ENCODE peak calls at places on chromosomes 6 and 20, in eight cellular contexts. S, D, W, V, O, L, G and N are unnamed samples. For H3K9me3, the result is how much of the 10 kb centered on the place peaks cover.

GRCh38 chr6:4760773-4761172 is 15.4 kb upstream of the CDYL start:
- DNase-seq in L (no peak), V (no peak), O (no peak), W (no peak), G (no peak), S (no peak), D (peak), N (no peak)

GRCh38 chr20:51767018-51767866 is 948 bp downstream of the ATP9A start:
- DNase-seq in D (peak), V (peak), O (peak), G (peak), L (no peak), S (peak), W (peak), N (peak)

GRCh38 chr6:35485402-35485877 is 11.4 kb downstream of the TEAD3 start:
- DNase-seq in V (peak), G (peak), O (no peak), W (no peak), D (peak), L (no peak), S (no peak), N (no peak)

GRCh38 chr6:43648248-43648647 is 3.4 kb downstream of the RSPH9 start:
- DNase-seq in D (no peak), V (no peak), S (no peak), O (no peak), W (no peak), G (no peak), L (no peak), N (no peak)

GRCh38 chr6:43096451-43097097 is 20.5 kb downstream of the PTK7 start:
- DNase-seq in W (no peak), G (peak), O (no peak), V (peak), D (peak), L (no peak), S (no peak), N (peak)

GRCh38 chr6:108651781-108652227 is 91.1 kb downstream of the FOXO3 start:
- DNase-seq in D (peak), L (peak), O (no peak), W (no peak), G (no peak), V (no peak), S (peak), N (no peak)

GRCh38 chr6:169225887-169226286 is 27.8 kb downstream of the THBS2 start:
- DNase-seq in L (no peak), D (no peak), S (no peak), W (no peak), G (no peak), V (no peak), O (no peak), N (no peak)

GRCh38 chr6:75201076-75201475 is 4.8 kb downstream of the COL12A1 start:
- DNase-seq in D (no peak), V (no peak), W (no peak), O (no peak), L (no peak), S (no peak), G (no peak), N (no peak)

GRCh38 chr20:49106332-49106731 is 60.2 kb downstream of the CSE1L start:
- DNase-seq in G (no peak), V (no peak), D (no peak), O (no peak), L (no peak), W (no peak), S (no peak), N (no peak)

GRCh38 chr20:44470327-44470726 is 5.3 kb upstream of the TTPAL start:
- DNase-seq in O (no peak), G (no peak), L (no peak), W (no peak), D (no peak), S (no peak), V (no peak), N (no peak)

GRCh38 chr20:32975698-32976674 is 28.2 kb downstream of the SUN5 start:
- DNase-seq in W (peak), S (no peak), D (no peak), O (no peak), G (peak), L (no peak), V (no peak), N (no peak)
- H3K27ac ChIP-seq in W (no peak), S (no peak), D (no peak), O (no peak), G (no peak), L (no peak), V (no peak), N (no peak)

GRCh38 chr6:95413789-95414188 is 163.5 kb upstream of the MANEA start:
- DNase-seq in W (no peak), G (no peak), O (no peak), V (no peak), D (no peak), L (no peak), S (no peak), N (no peak)

GRCh38 chr6:95420792-95421191 is 156.5 kb upstream of the MANEA start:
- DNase-seq in S (no peak), W (no peak), G (no peak), V (no peak), D (no peak), O (no peak), L (no peak), N (no peak)

GRCh38 chr6:95417856-95418255 is 159.5 kb upstream of the MANEA start:
- DNase-seq in W (no peak), G (no peak), S (no peak), O (no peak), L (no peak), D (no peak), V (no peak), N (peak)
- H3K9me3 ChIP-seq in W (under half), G (under half), S (under half), O (under half), L (under half), D (under half), V (under half), N (under half)

GRCh38 chr6:158286413-158286812 is 25.9 kb upstream of the TULP4 start:
- DNase-seq in G (no peak), D (peak), W (no peak), S (no peak), V (no peak), O (no peak), L (no peak), N (no peak)

GRCh38 chr6:158285321-158285960 is 26.8 kb upstream of the TULP4 start:
- DNase-seq in D (peak), W (no peak), G (no peak), L (no peak), O (no peak), V (no peak), S (no peak), N (no peak)

GRCh38 chr6:158287047-158287446 is 25.2 kb upstream of the TULP4 start:
- DNase-seq in L (no peak), D (no peak), V (peak), S (no peak), O (no peak), G (no peak), W (no peak), N (no peak)

GRCh38 chr6:158284340-158285210 is 27.7 kb upstream of the TULP4 start:
- DNase-seq in O (peak), L (peak), G (peak), D (peak), V (no peak), S (no peak), W (no peak), N (no peak)

DNA sequence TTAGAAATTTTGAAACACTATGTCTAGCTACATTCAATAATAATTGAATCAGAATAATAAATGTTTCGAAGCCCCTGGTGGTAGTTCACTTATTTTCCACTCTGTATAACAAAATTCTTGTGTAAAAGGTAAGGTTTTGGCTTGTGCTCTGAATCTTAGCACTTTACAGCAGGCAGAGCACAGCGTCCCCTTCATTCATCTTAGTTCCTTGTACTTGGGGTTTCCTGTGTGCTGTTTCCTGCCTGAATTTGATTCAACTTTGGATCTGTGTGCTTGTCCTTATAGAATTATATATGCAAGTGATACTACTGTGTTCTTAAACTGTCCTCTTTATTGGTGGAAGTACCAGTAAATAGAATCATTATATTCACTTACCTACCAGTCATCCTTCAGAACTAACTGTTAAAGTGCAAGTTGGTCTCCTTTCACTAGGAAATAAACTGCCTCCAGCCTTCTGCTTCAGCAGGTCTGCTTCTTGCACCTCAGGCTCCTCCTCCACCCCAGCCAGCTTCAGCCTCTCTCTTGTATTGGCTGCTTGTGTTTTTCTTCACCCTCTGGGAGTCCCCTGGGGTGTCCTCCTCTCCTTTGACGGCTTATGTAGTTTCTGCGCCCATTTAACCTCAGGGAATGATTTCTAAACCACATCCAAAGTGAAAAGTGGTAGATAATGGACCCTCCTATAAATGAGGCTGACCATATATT is 28.8 kb upstream of the TULP4 start:
- DNase-seq in D (peak), V (no peak), L (no peak), S (peak), O (peak), G (no peak), W (no peak), N (no peak)
- TF ChIP-seq CTCF in D (no peak), V (no peak), L (no peak), S (no peak), O (no peak), G (no peak), W (no peak), N (no peak)

GRCh38 chr6:13480631-13481501 is 6.5 kb downstream of the GFOD1 start:
- DNase-seq in O (peak), V (no peak), G (no peak), D (no peak), W (no peak), S (no peak), L (no peak), N (no peak)

GRCh38 chr6:13479206-13479797 is 8.1 kb downstream of the GFOD1 start:
- DNase-seq in G (no peak), L (no peak), V (no peak), W (no peak), S (no peak), O (no peak), D (no peak), N (no peak)

GRCh38 chr6:13484138-13484708 is 3.2 kb downstream of the GFOD1 start:
- DNase-seq in D (no peak), V (no peak), G (no peak), W (no peak), O (no peak), S (no peak), L (no peak), N (no peak)

GRCh38 chr6:13478525-13478962 is 8.9 kb downstream of the GFOD1 start:
- DNase-seq in D (no peak), S (no peak), W (no peak), L (no peak), G (no peak), O (no peak), V (no peak), N (no peak)

GRCh38 chr6:13479971-13480434 is 7.4 kb downstream of the GFOD1 start:
- DNase-seq in W (no peak), V (no peak), G (no peak), D (no peak), S (no peak), O (no peak), L (no peak), N (no peak)
- H3K27ac ChIP-seq in W (no peak), V (no peak), G (no peak), D (no peak), S (no peak), O (no peak), L (no peak), N (no peak)

GRCh38 chr6:120357447-120357846 is 976.8 kb downstream of the TBC1D32 start:
- DNase-seq in O (no peak), G (no peak), L (no peak), V (no peak), D (no peak), S (no peak), W (no peak), N (no peak)
- H3K9me3 ChIP-seq in O (under half), G (under half), L (under half), V (under half), D (under half), S (under half), W (under half), N (under half)

GRCh38 chr6:117266948-117267347 is 1.6 kb downstream of the VGLL2 start:
- DNase-seq in O (no peak), G (no peak), D (no peak), L (no peak), S (no peak), V (no peak), W (no peak), N (no peak)

GRCh38 chr6:117266267-117266797 is 974 bp downstream of the VGLL2 start:
- DNase-seq in O (no peak), W (no peak), V (no peak), D (no peak), L (no peak), G (no peak), S (no peak), N (no peak)

GRCh38 chr6:117264487-117265424 is 602 bp upstream of the VGLL2 start:
- DNase-seq in W (no peak), V (no peak), G (no peak), D (peak), O (no peak), S (peak), L (no peak), N (peak)

GRCh38 chr6:117263353-117263927 is 1.9 kb upstream of the VGLL2 start:
- DNase-seq in V (no peak), O (no peak), D (no peak), L (no peak), S (no peak), W (no peak), G (no peak), N (no peak)

GRCh38 chr6:117265425-117266266 is at the start of gene VGLL2:
- DNase-seq in L (no peak), D (peak), O (no peak), S (peak), W (no peak), V (peak), G (peak), N (peak)
- TF ChIP-seq CTCF in L (no peak), D (peak), O (peak), S (no peak), W (no peak), V (no peak), G (no peak), N (peak)

GRCh38 chr6:110815260-110816109 is at the start of gene CDK19:
- DNase-seq in O (peak), V (peak), S (peak), D (peak), W (peak), L (peak), G (peak), N (peak)
- H3K27ac ChIP-seq in O (peak), V (peak), S (peak), D (peak), W (peak), L (peak), G (peak), N (peak)

DNA sequence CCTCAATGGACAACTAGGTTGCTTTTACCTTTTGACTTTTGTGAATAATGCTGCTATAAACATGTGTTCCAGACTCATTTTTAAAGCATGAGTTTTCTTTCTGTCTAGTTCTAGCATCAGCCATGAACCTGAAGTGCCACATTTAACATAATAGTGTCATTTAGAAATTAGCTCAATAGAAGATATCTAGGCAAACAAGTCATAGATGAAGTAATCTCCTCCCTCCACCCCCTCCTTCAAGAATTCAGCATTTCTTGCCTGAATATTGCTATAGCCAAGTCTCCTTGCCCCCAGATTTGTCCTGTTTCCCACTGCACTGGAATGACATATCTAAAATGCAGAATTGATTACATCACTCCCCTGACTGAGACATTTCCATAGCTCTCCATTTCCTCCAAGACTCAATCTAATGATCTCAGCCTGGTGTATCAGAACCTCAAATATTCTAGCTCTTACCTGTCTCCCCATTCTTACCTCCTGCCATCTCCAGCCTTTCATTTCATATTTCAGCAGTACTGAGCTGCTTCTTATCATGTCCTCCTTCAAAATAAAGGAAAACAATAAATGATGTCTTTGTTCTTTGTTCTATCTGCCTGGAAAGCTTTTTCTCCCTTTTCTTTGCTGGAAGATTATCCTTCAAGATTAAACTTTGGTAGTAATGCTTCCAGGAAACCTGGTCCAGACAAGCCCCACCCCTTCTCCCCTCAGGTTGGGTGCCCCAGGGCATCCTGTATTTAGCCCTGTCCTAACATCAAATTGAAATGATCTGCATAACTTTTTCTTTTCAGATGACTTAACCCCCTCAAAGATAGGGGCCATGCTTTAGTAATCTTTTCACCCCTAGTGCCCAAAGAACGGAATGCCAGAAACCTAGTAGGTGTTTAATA is 135.1 kb upstream of the BACH2 start:
- DNase-seq in D (no peak), V (no peak), G (no peak), L (no peak), O (no peak), W (no peak), S (no peak), N (no peak)
- H3K9me3 ChIP-seq in D (under half), V (under half), G (under half), L (under half), O (under half), W (under half), S (under half), N (under half)

GRCh38 chr20:62705626-62706025 is 3.0 kb upstream of the NTSR1 start:
- DNase-seq in G (no peak), W (no peak), D (no peak), V (no peak), S (no peak), O (no peak), L (no peak), N (no peak)

GRCh38 chr20:62703853-62704228 is 4.8 kb upstream of the NTSR1 start:
- DNase-seq in G (no peak), W (no peak), V (no peak), S (no peak), O (no peak), L (no peak), D (no peak), N (no peak)

GRCh38 chr20:62706344-62706743 is 2.3 kb upstream of the NTSR1 start:
- DNase-seq in S (no peak), G (no peak), V (no peak), D (no peak), W (no peak), O (no peak), L (no peak), N (no peak)

GRCh38 chr20:62702886-62703852 is 5.5 kb upstream of the NTSR1 start:
- DNase-seq in D (peak), W (no peak), V (no peak), S (no peak), O (peak), L (peak), G (no peak), N (peak)

GRCh38 chr20:62704341-62704948 is 4.2 kb upstream of the NTSR1 start:
- DNase-seq in G (peak), O (peak), W (no peak), V (peak), L (peak), S (peak), D (peak), N (peak)
- TF ChIP-seq CTCF in G (no peak), O (no peak), W (no peak), V (no peak), L (peak), S (no peak), D (no peak), N (no peak)

GRCh38 chr6:22149081-22149480 is 147.8 kb downstream of the PRL start:
- DNase-seq in G (no peak), W (no peak), O (no peak), D (no peak), S (no peak), V (no peak), L (no peak), N (no peak)
- H3K27ac ChIP-seq in G (no peak), W (no peak), O (no peak), D (no peak), S (no peak), V (no peak), L (no peak), N (no peak)